ENCODE peak calls at places on chromosome 19, in eight cellular contexts. U, R, O, X, S, I, A and W are unnamed samples.

GRCh38 chr19:44258139-44258538 is 1.5 kb upstream of the ZNF233 start:
- DNase-seq in U (no peak), R (no peak), O (no peak), X (no peak), S (no peak), I (no peak), A (no peak), W (no peak)

GRCh38 chr19:53037101-53038097 is 7.1 kb upstream of the ERVV-2 start:
- DNase-seq in U (no peak), R (no peak), O (no peak), X (no peak), S (no peak), I (no peak), A (no peak), W (no peak)

GRCh38 chr19:17335575-17335974 is 920 bp upstream of the ANO8 start:
- DNase-seq in U (no peak), R (no peak), O (no peak), X (no peak), S (no peak), I (no peak), A (no peak), W (no peak)

GRCh38 chr19:15015946-15016542 is 33.2 kb upstream of the CASP14 start:
- DNase-seq in U (peak), R (no peak), O (no peak), X (no peak), S (no peak), I (peak), A (no peak), W (peak)

GRCh38 chr19:19110410-19111137 is 27.7 kb downstream of the TMEM161A start:
- DNase-seq in U (no peak), R (no peak), O (no peak), X (no peak), S (no peak), I (no peak), A (no peak), W (peak)

GRCh38 chr19:18023596-18024212 is 15.7 kb downstream of the ARRDC2 start:
- DNase-seq in U (no peak), R (no peak), O (peak), X (no peak), S (no peak), I (no peak), A (peak), W (peak)

GRCh38 chr19:31334849-31335624 is 14.2 kb downstream of the TSHZ3 start:
- DNase-seq in U (no peak), R (no peak), O (no peak), X (no peak), S (no peak), I (no peak), A (no peak), W (no peak)

GRCh38 chr19:18851673-18852325 is 20.0 kb downstream of the UPF1 start:
- DNase-seq in U (no peak), R (no peak), O (no peak), X (no peak), S (no peak), I (no peak), A (no peak), W (no peak)

GRCh38 chr19:38900816-38901215 is 1.0 kb downstream of the NFKBIB start:
- DNase-seq in U (no peak), R (no peak), O (no peak), X (no peak), S (no peak), I (no peak), A (no peak), W (no peak)

GRCh38 chr19:42003506-42004294 is 9.7 kb upstream of the ATP1A3 start:
- DNase-seq in U (no peak), R (no peak), O (no peak), X (no peak), S (no peak), I (no peak), A (no peak), W (no peak)

GRCh38 chr19:38883286-38883685 is 5.2 kb upstream of the RINL start:
- DNase-seq in U (no peak), R (no peak), O (no peak), X (no peak), S (no peak), I (no peak), A (no peak), W (no peak)

GRCh38 chr19:7515471-7516226 is at the start of gene ZNF358:
- DNase-seq in U (peak), R (peak), O (no peak), X (no peak), S (no peak), I (peak), A (no peak), W (peak)

GRCh38 chr19:2983351-2984195 is 6.2 kb downstream of the TLE6 start:
- DNase-seq in U (peak), R (no peak), O (no peak), X (no peak), S (peak), I (peak), A (no peak), W (peak)

GRCh38 chr19:6678690-6679109 is 8.7 kb upstream of the TNFSF14 start:
- DNase-seq in U (no peak), R (no peak), O (no peak), X (peak), S (no peak), I (no peak), A (no peak), W (no peak)

GRCh38 chr19:1373534-1374249 is 10.0 kb upstream of the NDUFS7 start:
- DNase-seq in U (no peak), R (no peak), O (no peak), X (no peak), S (no peak), I (no peak), A (no peak), W (peak)

GRCh38 chr19:15404097-15404779 is 14.6 kb downstream of the AKAP8L start:
- DNase-seq in U (no peak), R (no peak), O (no peak), X (no peak), S (no peak), I (no peak), A (no peak), W (no peak)

GRCh38 chr19:17243854-17244617 is 1.7 kb downstream of the NR2F6 start:
- DNase-seq in U (no peak), R (no peak), O (no peak), X (no peak), S (no peak), I (no peak), A (no peak), W (no peak)

GRCh38 chr19:1862424-1863307 is 713 bp downstream of the KLF16 start:
- DNase-seq in U (peak), R (peak), O (peak), X (no peak), S (no peak), I (peak), A (no peak), W (peak)

GRCh38 chr19:19329199-19329598 is 8.6 kb downstream of the MAU2 start:
- DNase-seq in U (no peak), R (no peak), O (no peak), X (no peak), S (no peak), I (no peak), A (no peak), W (no peak)